ENCODE peak calls at places on chromosomes 5 and 9, in seven cellular contexts. W is adrenal gland; G is thyroid gland; X is sigmoid colon; K is CD8-positive, alpha-beta T cell; R is prostate gland; M is stomach. Q is an unnamed sample.

GRCh38 chr5:158013939-158014338 is 155.0 kb upstream of the CLINT1 start:
- DNase-seq in W (peak), G (peak), X (no peak), K (no peak), R (no peak), M (no peak), Q (no peak)

GRCh38 chr9:109117856-109118801 is 1.6 kb downstream of the TMEM245 start:
- DNase-seq in W (peak), G (peak), X (no peak), K (peak), R (no peak), M (no peak), Q (no peak)

GRCh38 chr5:72108200-72109050 is 1.1 kb downstream of the MAP1B start:
- DNase-seq in W (peak), G (peak), X (peak), K (no peak), R (peak), M (no peak), Q (peak)

GRCh38 chr5:38456657-38457056 is 99.8 kb downstream of the LIFR start:
- DNase-seq in W (no peak), G (no peak), X (no peak), K (no peak), R (no peak), M (no peak), Q (no peak)

GRCh38 chr9:36609306-36609705 is 36.6 kb downstream of the MELK start:
- DNase-seq in W (no peak), G (no peak), X (no peak), K (no peak), R (no peak), M (no peak), Q (no peak)

GRCh38 chr5:180284161-180284560 is 7.7 kb downstream of the MAPK9 start:
- DNase-seq in W (no peak), G (no peak), X (no peak), K (no peak), R (no peak), M (no peak), Q (no peak)

GRCh38 chr5:78907255-78907886 is 77.7 kb downstream of the ARSB start:
- DNase-seq in W (no peak), G (no peak), X (peak), K (no peak), R (no peak), M (no peak), Q (no peak)

GRCh38 chr9:93107151-93107824 is 11.3 kb downstream of the CARD19 start:
- DNase-seq in W (peak), G (no peak), X (peak), K (no peak), R (no peak), M (no peak), Q (peak)

GRCh38 chr5:178577376-178577839 is 12.8 kb downstream of the COL23A1 start:
- DNase-seq in W (no peak), G (no peak), X (no peak), K (no peak), R (no peak), M (no peak), Q (no peak)

GRCh38 chr9:93198839-93199625 is 15.1 kb downstream of the WNK2 start:
- DNase-seq in W (no peak), G (no peak), X (no peak), K (no peak), R (no peak), M (no peak), Q (no peak)

GRCh38 chr5:8445139-8445538 is 576.2 kb downstream of the MTRR start:
- DNase-seq in W (no peak), G (no peak), X (no peak), K (no peak), R (no peak), M (no peak), Q (no peak)

GRCh38 chr9:126296687-126297086 is 29.9 kb upstream of the MVB12B start:
- DNase-seq in W (no peak), G (no peak), X (no peak), K (no peak), R (no peak), M (no peak), Q (no peak)

GRCh38 chr5:132267931-132268501 is 10.5 kb downstream of the PDLIM4 start:
- DNase-seq in W (peak), G (no peak), X (peak), K (no peak), R (no peak), M (no peak), Q (no peak)

GRCh38 chr9:135971892-135972291 is 10.7 kb upstream of the UBAC1 start:
- DNase-seq in W (no peak), G (peak), X (peak), K (no peak), R (peak), M (peak), Q (no peak)

GRCh38 chr5:75053286-75054109 is 1.1 kb upstream of the GCNT4 start:
- DNase-seq in W (peak), G (peak), X (peak), K (peak), R (peak), M (peak), Q (peak)

GRCh38 chr9:87497080-87497603 is 525 bp upstream of the DAPK1 start:
- DNase-seq in W (no peak), G (no peak), X (no peak), K (no peak), R (no peak), M (no peak), Q (no peak)

GRCh38 chr9:87499455-87500015 is 1.9 kb downstream of the DAPK1 start:
- DNase-seq in W (no peak), G (no peak), X (no peak), K (no peak), R (no peak), M (no peak), Q (no peak)

GRCh38 chr9:87498816-87499454 is 1.3 kb downstream of the DAPK1 start:
- DNase-seq in W (no peak), G (peak), X (no peak), K (no peak), R (no peak), M (no peak), Q (no peak)

GRCh38 chr9:87497604-87498045 is at the start of gene DAPK1:
- DNase-seq in W (no peak), G (peak), X (peak), K (no peak), R (peak), M (peak), Q (no peak)

GRCh38 chr9:87498046-87498815 is 564 bp downstream of the DAPK1 start:
- DNase-seq in W (no peak), G (peak), X (peak), K (no peak), R (peak), M (peak), Q (no peak)
- TF ChIP-seq CTCF in W (no peak), G (no peak), X (no peak), K (no peak), R (no peak), M (no peak), Q (no peak)

GRCh38 chr5:150302301-150303069 is at the start of gene ARSI:
- DNase-seq in W (no peak), G (peak), X (peak), K (no peak), R (no peak), M (no peak), Q (peak)
- H3K4me3 ChIP-seq in W (peak), G (no peak), X (peak), K (no peak), R (peak), M (peak), Q (peak)

DNA sequence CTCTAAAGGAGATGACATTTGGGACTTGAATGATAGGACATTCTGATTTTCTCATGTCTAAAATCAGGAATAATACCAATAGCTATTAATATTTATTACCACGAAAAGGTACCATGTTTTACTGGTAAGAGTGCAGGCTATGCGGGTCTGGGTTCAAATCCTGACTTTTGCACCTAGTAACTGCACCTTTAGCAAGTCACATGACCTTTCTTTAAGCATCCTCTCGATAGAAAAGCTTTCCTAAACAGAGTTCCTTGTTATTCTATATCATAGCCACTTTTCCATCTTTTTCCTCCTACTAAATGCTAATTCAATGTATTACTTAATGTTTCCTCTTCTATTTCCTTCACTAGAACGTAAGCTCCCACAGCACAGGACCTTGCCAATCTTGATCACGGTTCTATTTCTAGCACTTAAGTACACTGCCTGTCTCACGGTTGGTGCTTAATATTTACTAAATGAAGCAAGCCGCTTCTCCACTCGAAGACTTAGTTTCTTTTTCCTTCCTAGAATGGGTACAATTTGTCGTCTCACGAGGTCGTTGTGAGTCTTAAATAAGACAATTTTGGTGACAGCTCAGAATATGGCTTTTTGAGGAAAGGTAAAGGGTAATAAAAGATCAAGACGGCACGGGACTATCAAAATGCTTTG is 816 bp downstream of the RBM18 start:
- DNase-seq in W (no peak), G (no peak), X (no peak), K (no peak), R (no peak), M (no peak), Q (no peak)
- H3K27ac ChIP-seq in W (peak), G (peak), X (peak), K (peak), R (peak), M (peak), Q (peak)

GRCh38 chr9:79431019-79431679 is 140.6 kb upstream of the TLE4 start:
- DNase-seq in W (no peak), G (no peak), X (no peak), K (no peak), R (no peak), M (no peak), Q (no peak)
- TF ChIP-seq CTCF in W (no peak), G (no peak), X (no peak), K (no peak), R (no peak), M (no peak), Q (no peak)

GRCh38 chr9:132211570-132211969 is 49.7 kb downstream of the NTNG2 start:
- DNase-seq in W (no peak), G (no peak), X (no peak), K (no peak), R (no peak), M (no peak), Q (no peak)

GRCh38 chr9:132216861-132217655 is 55.2 kb downstream of the NTNG2 start:
- DNase-seq in W (no peak), G (no peak), X (no peak), K (no peak), R (no peak), M (no peak), Q (no peak)

GRCh38 chr9:132210472-132211145 is 48.8 kb downstream of the NTNG2 start:
- DNase-seq in W (no peak), G (no peak), X (no peak), K (no peak), R (no peak), M (no peak), Q (no peak)

GRCh38 chr9:132209263-132209662 is 47.4 kb downstream of the NTNG2 start:
- DNase-seq in W (no peak), G (no peak), X (no peak), K (no peak), R (no peak), M (no peak), Q (no peak)

DNA sequence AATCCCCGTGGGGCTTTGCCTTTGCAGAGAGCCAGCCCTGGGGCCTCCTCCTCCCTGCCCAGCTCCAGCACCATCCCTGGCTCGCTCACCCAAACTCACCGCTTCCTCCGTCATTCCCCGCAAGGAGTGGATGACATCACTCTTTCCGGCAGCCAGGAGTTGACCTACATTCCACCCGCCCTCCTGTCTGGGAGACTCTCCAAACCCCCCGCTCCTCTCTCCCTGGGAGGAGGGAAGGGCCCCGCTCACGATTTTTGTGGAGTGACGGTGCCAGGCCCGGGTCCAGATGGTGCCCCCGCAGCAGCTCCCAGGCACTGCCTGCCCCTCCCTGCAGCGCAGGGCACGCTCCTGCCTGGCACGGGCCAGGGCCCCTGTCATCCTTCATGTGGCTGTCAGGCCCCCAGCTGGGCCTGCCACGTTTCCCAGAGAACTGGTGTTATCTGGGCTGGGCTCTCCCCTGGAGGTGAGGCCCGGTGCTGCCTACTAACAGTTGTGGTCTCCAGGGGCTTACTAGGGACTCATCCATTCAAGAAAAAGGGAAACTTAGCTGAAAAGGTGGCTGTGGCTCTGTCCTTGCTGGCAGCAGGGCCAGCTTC is 52.3 kb downstream of the NTNG2 start:
- DNase-seq in W (peak), G (peak), X (peak), K (no peak), R (peak), M (peak), Q (no peak)
- H3K4me3 ChIP-seq in W (no peak), G (no peak), X (no peak), K (no peak), R (no peak), M (no peak), Q (no peak)

GRCh38 chr9:747567-747966 is 93.9 kb upstream of the DMRT1 start:
- DNase-seq in W (no peak), G (no peak), X (no peak), K (no peak), R (no peak), M (no peak), Q (no peak)
- H3K27ac ChIP-seq in W (no peak), G (no peak), X (peak), K (no peak), R (peak), M (no peak), Q (no peak)

GRCh38 chr5:138464018-138464387 is 1.3 kb upstream of the EGR1 start:
- DNase-seq in W (peak), G (peak), X (peak), K (peak), R (peak), M (peak), Q (peak)

GRCh38 chr5:138461343-138462125 is 3.7 kb upstream of the EGR1 start:
- DNase-seq in W (peak), G (no peak), X (no peak), K (no peak), R (no peak), M (peak), Q (no peak)

GRCh38 chr5:138465288-138466057 is at the start of gene EGR1:
- DNase-seq in W (peak), G (peak), X (peak), K (peak), R (peak), M (peak), Q (peak)

GRCh38 chr5:138464388-138465287 is 641 bp upstream of the EGR1 start:
- DNase-seq in W (peak), G (peak), X (peak), K (peak), R (peak), M (peak), Q (peak)

DNA sequence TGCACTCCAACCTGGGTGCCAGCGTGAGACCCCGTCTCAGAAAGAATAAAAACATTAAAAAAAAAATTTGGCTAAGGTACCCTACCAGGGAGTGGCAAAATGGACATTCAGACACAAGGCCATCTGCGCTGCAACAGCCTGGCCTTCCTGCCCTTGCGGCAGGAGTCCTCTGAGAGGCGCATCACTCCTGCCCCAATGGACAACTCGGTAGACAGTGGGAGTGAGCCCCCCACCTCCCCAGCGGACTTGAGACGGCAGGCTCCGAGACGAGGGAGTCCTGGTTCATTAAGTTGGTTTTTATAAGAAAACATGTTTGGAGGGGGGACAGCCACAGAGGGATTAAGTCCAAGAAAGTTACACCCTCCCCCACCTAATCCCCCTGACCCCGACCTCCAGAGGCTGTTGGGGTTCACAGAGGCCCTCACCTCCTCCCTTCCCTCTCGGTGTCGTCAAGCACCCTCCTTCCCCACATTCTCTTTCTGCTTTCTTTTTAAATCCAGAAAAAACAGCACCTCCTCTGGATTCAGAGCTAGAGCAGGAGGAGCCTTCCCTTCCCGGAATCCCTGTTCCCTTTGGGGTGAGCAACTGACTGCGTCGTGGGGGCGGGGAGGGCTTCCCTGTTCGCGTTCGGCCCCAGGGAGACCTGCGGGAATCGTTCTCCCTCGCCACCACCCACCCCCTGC is 1.8 kb upstream of the EGR1 start:
- DNase-seq in W (peak), G (peak), X (peak), K (no peak), R (no peak), M (no peak), Q (peak)
- TF ChIP-seq CTCF in W (no peak), G (no peak), X (no peak), K (no peak), R (no peak), M (no peak), Q (no peak)

DNA sequence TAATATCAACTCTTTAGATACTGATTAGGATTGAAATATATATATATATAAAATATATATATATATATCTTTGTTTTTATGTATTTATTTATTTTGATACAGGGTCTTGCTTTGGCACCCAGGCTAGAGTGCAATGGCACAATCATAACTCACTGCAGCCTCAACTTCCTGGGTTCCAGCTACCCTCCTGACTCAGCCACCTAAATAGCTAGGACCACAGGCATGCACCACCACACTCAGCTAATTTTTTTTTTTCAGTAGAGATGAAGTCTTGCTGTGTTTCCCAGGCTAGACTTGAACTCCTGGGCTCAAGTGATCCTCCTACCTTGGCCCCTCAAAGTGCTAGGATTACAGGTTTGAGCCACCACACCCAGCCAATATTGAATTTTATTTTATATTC is 20.6 kb upstream of the CDH6 start:
- DNase-seq in W (no peak), G (no peak), X (no peak), K (no peak), R (no peak), M (no peak), Q (no peak)
- H3K4me3 ChIP-seq in W (no peak), G (no peak), X (no peak), K (no peak), R (no peak), M (no peak), Q (no peak)

Q was measured in coronary artery.